ENCODE peak calls at places on chromosome 3, in six cellular contexts. O is CD4-positive, alpha-beta memory T cell; P is PC-3; W is adipocyte; D is suprapubic skin; E is mammary epithelial cell. K is an unnamed sample. For H3K4me1, the result is how much of the 10 kb centered on the place peaks cover.

GRCh38 chr3:169822540-169822939 is 9.8 kb upstream of the LRRC34 start:
- DNase-seq in W (no peak), D (no peak), P (no peak), E (no peak), O (no peak), K (no peak)

GRCh38 chr3:21294768-21295167 is 456.2 kb downstream of the ZNF385D start:
- DNase-seq in P (peak), W (peak), D (no peak), O (no peak), E (peak), K (no peak)

GRCh38 chr3:156509209-156510174 is 45.4 kb downstream of the SSR3 start:
- DNase-seq in O (peak), P (peak), W (peak), D (no peak), E (peak), K (no peak)

GRCh38 chr3:98807011-98807410 is 43.9 kb downstream of the ST3GAL6 start:
- DNase-seq in E (no peak), O (no peak), W (no peak), P (peak), D (no peak), K (no peak)

GRCh38 chr3:16498130-16498890 is 15.2 kb downstream of the RFTN1 start:
- DNase-seq in D (no peak), E (no peak), P (no peak), O (no peak), W (no peak), K (no peak)

GRCh38 chr3:128081226-128081625 is 29.0 kb downstream of the SEC61A1 start:
- DNase-seq in D (no peak), E (no peak), P (no peak), W (no peak), O (no peak), K (no peak)

GRCh38 chr3:161161603-161162002 is 56.5 kb upstream of the B3GALNT1 start:
- DNase-seq in W (no peak), O (no peak), P (no peak), D (no peak), E (no peak), K (no peak)

GRCh38 chr3:48107227-48107626 is 81.0 kb downstream of the CDC25A start:
- DNase-seq in E (no peak), P (no peak), O (no peak), D (no peak), W (no peak), K (no peak)

GRCh38 chr3:41424543-41425300 is 225.4 kb downstream of the CTNNB1 start:
- DNase-seq in P (no peak), D (no peak), O (no peak), W (no peak), E (no peak), K (no peak)

GRCh38 chr3:136860541-136860940 is 1.5 kb upstream of the NCK1 start:
- DNase-seq in P (no peak), W (peak), D (no peak), O (no peak), E (no peak), K (no peak)

GRCh38 chr3:126934149-126934548 is 48.8 kb upstream of the PLXNA1 start:
- DNase-seq in P (no peak), D (no peak), E (no peak), W (no peak), O (no peak), K (peak)

GRCh38 chr3:143078883-143079282 is 40.7 kb upstream of the CHST2 start:
- DNase-seq in P (peak), D (no peak), W (peak), O (no peak), E (peak), K (no peak)

GRCh38 chr3:165797551-165797950 is 39.7 kb downstream of the BCHE start:
- DNase-seq in P (peak), W (no peak), E (no peak), D (no peak), O (no peak), K (no peak)

GRCh38 chr3:28240440-28240839 is 979 bp upstream of the CMC1 start:
- DNase-seq in P (no peak), O (no peak), D (no peak), E (no peak), W (no peak), K (no peak)

GRCh38 chr3:11737742-11738141 is 94.0 kb upstream of the VGLL4 start:
- DNase-seq in E (no peak), P (no peak), W (no peak), D (no peak), O (no peak), K (no peak)

GRCh38 chr3:172612871-172613678 is 89.8 kb upstream of the TNFSF10 start:
- DNase-seq in P (no peak), O (no peak), E (no peak), D (no peak), W (no peak), K (no peak)

GRCh38 chr3:159928692-159929091 is 59.9 kb upstream of the IL12A start:
- DNase-seq in P (peak), W (peak), D (no peak), E (peak), O (no peak), K (no peak)

GRCh38 chr3:66633564-66633963 is 132.7 kb upstream of the LRIG1 start:
- DNase-seq in E (no peak), D (no peak), O (no peak), W (no peak), P (no peak), K (no peak)

GRCh38 chr3:40417845-40418543 is 31.0 kb downstream of the ENTPD3 start:
- DNase-seq in E (peak), D (no peak), O (no peak), W (peak), P (peak), K (no peak)

GRCh38 chr3:31911124-31911523 is 69.9 kb downstream of the OSBPL10 start:
- DNase-seq in W (no peak), P (no peak), D (no peak), E (no peak), O (no peak), K (no peak)
- H3K4me1 ChIP-seq in W (under half), P (under half), D (under half), E (under half), O (under half), K (under half)

DNA sequence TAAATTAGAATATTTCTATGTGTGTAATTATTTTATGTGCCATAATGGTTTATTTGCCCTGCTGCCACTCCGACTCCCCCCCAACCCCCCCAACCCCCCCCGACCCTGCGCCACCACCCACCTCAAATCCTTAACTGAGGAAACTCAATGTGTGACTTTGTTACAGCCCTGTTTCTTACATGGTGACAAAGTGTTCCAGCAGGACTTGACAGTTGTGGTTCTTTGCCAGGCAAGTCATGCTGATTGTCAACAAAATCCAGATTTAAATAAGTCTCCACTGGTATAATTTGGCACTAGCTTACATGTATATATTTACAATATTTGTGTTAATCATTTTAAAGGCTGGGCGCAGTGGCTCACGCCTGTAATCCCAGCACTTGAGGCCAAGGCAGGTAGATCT is 7.7 kb downstream of the EBLN2 start:
- DNase-seq in P (no peak), W (no peak), E (no peak), O (no peak), D (no peak), K (no peak)
- H3K4me1 ChIP-seq in P (under half), W (half or more), E (under half), O (under half), D (under half), K (under half)

GRCh38 chr3:50983887-50984286 is 309.2 kb downstream of the DOCK3 start:
- DNase-seq in E (no peak), W (no peak), P (no peak), O (no peak), D (no peak), K (no peak)

GRCh38 chr3:50982540-50983325 is 308.0 kb downstream of the DOCK3 start:
- DNase-seq in W (no peak), E (no peak), O (no peak), P (no peak), D (peak), K (no peak)

GRCh38 chr3:50985893-50986292 is 311.2 kb downstream of the DOCK3 start:
- DNase-seq in P (no peak), W (no peak), O (no peak), E (no peak), D (no peak), K (no peak)
- H3K4me1 ChIP-seq in P (under half), W (under half), O (under half), E (under half), D (under half), K (under half)

GRCh38 chr3:187740446-187741399 is 4.5 kb downstream of the BCL6 start:
- DNase-seq in O (peak), P (peak), E (peak), W (peak), D (peak), K (no peak)

GRCh38 chr3:187741403-187742350 is 3.6 kb downstream of the BCL6 start:
- DNase-seq in O (peak), D (peak), E (peak), W (peak), P (peak), K (peak)

GRCh38 chr3:187743195-187744141 is 1.8 kb downstream of the BCL6 start:
- DNase-seq in P (peak), W (peak), E (peak), D (peak), O (peak), K (peak)

GRCh38 chr3:187744169-187745151 is 808 bp downstream of the BCL6 start:
- DNase-seq in O (peak), E (peak), D (peak), W (peak), P (peak), K (peak)

DNA sequence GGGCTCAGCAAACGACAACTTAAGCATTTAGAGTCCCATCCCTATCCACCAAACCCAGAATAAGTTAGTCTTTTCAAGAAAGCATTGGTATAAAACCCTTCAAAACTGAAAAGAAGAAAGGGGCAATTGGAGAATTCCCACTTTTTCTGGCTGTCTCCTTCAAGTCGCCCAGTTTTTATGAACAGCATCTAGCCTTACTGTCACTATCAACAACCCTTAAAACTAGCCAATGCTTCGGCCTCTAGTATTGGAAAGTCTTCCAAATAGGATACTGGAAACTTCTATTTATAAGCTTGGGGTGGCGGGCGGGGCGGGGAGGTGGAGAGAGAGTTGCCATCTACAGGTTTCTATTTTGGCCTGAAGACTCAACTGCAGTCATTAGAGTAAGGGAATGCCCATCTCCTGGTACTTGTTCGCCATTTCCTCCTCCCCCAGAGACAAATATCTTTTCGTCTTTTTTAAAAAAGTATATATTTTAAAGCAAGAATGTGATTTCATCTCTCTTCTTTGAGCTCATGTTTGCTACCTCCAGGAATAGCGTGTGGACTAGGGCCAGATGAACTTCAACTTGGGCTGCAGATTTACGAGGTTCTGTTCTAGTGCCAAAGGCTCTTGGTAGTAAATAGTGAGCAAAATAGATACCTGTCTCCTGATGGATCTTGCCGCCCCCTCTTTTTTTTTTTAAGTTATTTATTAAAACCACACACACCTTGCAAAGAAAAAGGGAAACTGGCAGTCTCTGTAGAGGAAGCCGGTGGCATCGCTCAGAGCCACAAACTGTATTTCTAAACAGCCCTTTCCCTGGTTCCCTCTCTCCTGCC is 2.7 kb downstream of the BCL6 start:
- DNase-seq in D (no peak), E (peak), P (peak), O (peak), W (no peak), K (no peak)
- H3K4me1 ChIP-seq in D (under half), E (half or more), P (under half), O (under half), W (under half), K (under half)

DNA sequence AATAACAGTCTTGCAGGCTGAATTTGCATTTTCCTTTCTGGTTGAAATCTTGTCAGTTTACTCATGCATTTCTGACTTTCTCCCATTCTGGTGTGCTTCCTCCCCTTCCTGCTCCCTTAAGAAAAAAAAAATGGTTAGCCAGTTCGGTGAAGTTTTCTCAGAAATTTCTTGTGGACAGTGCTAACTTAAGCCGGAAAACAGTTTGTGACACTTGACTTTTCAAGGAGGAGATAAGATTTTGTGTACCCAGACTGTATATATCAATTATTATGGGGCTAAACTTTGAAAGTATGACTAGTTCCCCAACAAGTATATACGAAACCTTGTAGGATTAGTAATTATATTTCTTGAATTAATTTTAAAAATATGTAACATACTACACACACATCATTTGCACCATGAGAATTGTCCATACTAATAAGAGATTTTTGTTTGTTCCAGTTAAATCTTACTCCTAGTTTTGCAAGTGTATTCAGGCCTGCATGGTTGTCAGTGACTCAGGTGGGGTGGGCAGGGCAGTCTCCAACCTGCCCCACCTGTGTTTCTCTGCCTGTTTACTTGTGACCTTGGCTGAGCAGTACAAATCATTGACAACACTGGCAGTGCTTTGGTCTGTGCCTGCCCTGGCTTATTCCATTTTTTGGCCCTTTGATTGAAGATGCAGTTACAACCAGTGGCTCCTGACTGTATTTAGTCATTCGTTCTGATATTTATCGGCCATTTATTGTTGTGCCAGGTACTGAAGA is 19.1 kb downstream of the UBE2E1 start:
- DNase-seq in O (no peak), W (no peak), P (no peak), E (peak), D (no peak), K (no peak)
- H3K4me1 ChIP-seq in O (under half), W (under half), P (under half), E (under half), D (under half), K (under half)

GRCh38 chr3:42547401-42547945 is 34.3 kb downstream of the SEC22C start:
- DNase-seq in P (peak), W (peak), O (peak), D (peak), E (peak), K (no peak)
- H3K4me1 ChIP-seq in P (under half), W (under half), O (under half), D (under half), E (under half), K (under half)

GRCh38 chr3:119628816-119629445 is 31.2 kb downstream of the PLA1A start:
- DNase-seq in W (peak), P (peak), D (no peak), E (peak), O (no peak), K (peak)

GRCh38 chr3:119628390-119628789 is 30.7 kb downstream of the PLA1A start:
- DNase-seq in O (no peak), P (no peak), W (no peak), D (no peak), E (no peak), K (peak)

GRCh38 chr3:119627461-119627860 is 29.8 kb downstream of the PLA1A start:
- DNase-seq in P (no peak), E (no peak), O (no peak), D (no peak), W (no peak), K (peak)

GRCh38 chr3:119624002-119624401 is 26.3 kb downstream of the PLA1A start:
- DNase-seq in E (no peak), D (no peak), P (no peak), W (no peak), O (no peak), K (no peak)

DNA sequence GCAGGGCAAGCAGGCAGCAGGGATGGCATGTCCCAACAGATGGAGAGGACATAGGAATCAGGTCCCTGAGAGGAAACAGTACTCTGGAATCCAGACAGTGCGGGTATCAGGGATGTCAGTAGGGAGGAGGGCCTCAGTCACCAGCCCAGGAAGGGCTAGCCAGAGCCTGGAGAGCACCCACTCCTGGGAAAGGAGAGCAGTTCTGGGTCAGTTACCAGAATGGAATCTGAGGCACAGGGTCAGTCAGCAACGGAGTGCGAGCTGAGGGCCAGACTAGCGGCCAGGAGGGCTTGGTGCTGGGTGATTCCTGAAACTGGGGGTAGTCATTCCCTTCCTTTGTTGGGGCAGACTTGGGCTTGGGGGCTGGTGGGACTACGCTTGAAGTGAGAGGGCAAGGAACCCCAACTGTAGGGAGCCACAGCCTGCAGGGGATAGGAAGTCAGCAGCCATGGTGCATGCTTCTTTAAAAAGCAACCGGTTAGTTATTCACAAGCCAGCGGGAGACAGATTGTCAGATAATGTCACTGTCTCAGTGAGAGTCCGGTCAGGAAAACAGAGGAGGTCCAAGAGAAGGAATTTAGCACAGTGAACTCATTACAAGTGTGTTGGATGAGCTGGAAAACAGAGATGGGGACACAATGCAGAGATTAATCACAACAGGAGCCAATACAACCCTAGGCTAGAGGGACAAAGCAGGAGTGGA is 27.9 kb downstream of the PLA1A start:
- DNase-seq in E (no peak), O (no peak), W (no peak), P (no peak), D (no peak), K (no peak)
- H3K4me1 ChIP-seq in E (under half), O (under half), W (under half), P (under half), D (under half), K (under half)

GRCh38 chr3:50604110-50604621 is 7.4 kb downstream of the CISH start:
- DNase-seq in D (no peak), W (no peak), P (no peak), O (no peak), E (no peak), K (no peak)
- H3K4me1 ChIP-seq in D (half or more), W (under half), P (under half), O (half or more), E (under half), K (under half)

K was measured in ascending aorta.